ENCODE peak calls at places on chromosomes 5 and 9, in four cellular contexts. Y, T, W and I are unnamed samples.

GRCh38 chr9:131707677-131708612 is 31.9 kb downstream of the RAPGEF1 start:
- DNase-seq in Y (peak; percentile 81), T (no peak), W (no peak), I (no peak)

GRCh38 chr5:126918624-126918957 is 111.8 kb downstream of the MARCHF3 start:
- DNase-seq in T (no peak), W (no peak), Y (no peak), I (no peak)

GRCh38 chr5:126877011-126877410 is 100.1 kb downstream of the LMNB1 start:
- DNase-seq in W (no peak), T (no peak), Y (no peak), I (no peak)

GRCh38 chr9:91255327-91255726 is 106.4 kb downstream of the AUH start:
- DNase-seq in W (no peak), Y (peak; percentile 91), T (no peak), I (no peak)

GRCh38 chr9:20930836-20931235 is 100.6 kb downstream of the HACD4 start:
- DNase-seq in T (no peak), W (no peak), Y (no peak), I (no peak)

GRCh38 chr9:86352440-86353106 is 1.6 kb downstream of the TUT7 start:
- DNase-seq in T (no peak), Y (no peak), W (no peak), I (no peak)

GRCh38 chr5:82160948-82161347 is 117.2 kb downstream of the RPS23 start:
- DNase-seq in Y (no peak), T (no peak), W (no peak), I (no peak)

GRCh38 chr5:6542421-6543345 is 90.2 kb downstream of the NSUN2 start:
- DNase-seq in T (no peak), W (no peak), Y (no peak), I (no peak)

GRCh38 chr5:10729320-10730133 is 31.5 kb downstream of the DAP start:
- DNase-seq in T (no peak), W (no peak), Y (no peak), I (no peak)

GRCh38 chr5:159582756-159583523 is 252.7 kb upstream of the IL12B start:
- DNase-seq in W (no peak), Y (peak; percentile 18), T (no peak), I (no peak)

GRCh38 chr5:171630047-171630669 is 155.5 kb upstream of the SMIM23 start:
- DNase-seq in Y (peak; percentile 52), W (no peak), T (peak; percentile 31), I (no peak)

GRCh38 chr5:6046296-6046695 is 332.1 kb downstream of the MED10 start:
- DNase-seq in T (no peak), W (no peak), Y (no peak), I (no peak)

GRCh38 chr9:93229636-93230035 is 45.7 kb downstream of the WNK2 start:
- DNase-seq in T (no peak), W (no peak), Y (no peak), I (no peak)

GRCh38 chr9:76379494-76379893 is 14.7 kb downstream of the RFK start:
- DNase-seq in Y (no peak), T (no peak), W (no peak), I (no peak)

GRCh38 chr5:54881286-54882005 is 103.9 kb downstream of the ESM1 start:
- DNase-seq in W (no peak), Y (no peak), T (no peak), I (no peak)

GRCh38 chr5:103514381-103514780 is 48.2 kb downstream of the NUDT12 start:
- DNase-seq in Y (no peak), W (no peak), T (no peak), I (no peak)

GRCh38 chr5:126865299-126865698 is 88.4 kb downstream of the LMNB1 start:
- DNase-seq in T (no peak), Y (peak; percentile 86), W (no peak), I (no peak)

GRCh38 chr5:17276445-17276844 is 59.0 kb downstream of the BASP1 start:
- DNase-seq in Y (no peak), W (no peak), T (no peak), I (no peak)
- TF ChIP-seq CHD1 in Y (no peak), W (no peak), T (no peak), I (no peak)

DNA sequence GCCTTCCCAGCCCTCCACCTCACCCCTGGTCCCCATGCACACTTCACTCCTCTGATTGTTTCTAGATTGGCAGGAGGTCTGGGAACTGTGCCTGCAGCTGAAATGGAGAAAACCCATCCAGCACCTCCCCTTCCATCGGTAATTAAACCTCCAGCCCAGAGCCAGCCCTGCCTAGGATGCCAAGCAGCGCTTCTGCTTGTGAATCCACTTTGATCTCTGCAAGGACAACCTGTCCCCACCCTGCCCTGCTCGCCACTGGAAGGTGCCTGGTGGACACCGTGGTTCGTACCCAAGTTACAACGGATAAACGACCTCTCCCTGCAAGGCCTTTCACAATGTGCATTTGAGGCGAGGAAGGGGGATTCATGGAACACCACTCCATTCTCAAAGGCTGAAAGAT is 50.6 kb downstream of the IRX2 start:
- DNase-seq in W (no peak), Y (no peak), T (no peak), I (no peak)
- H3K9me3 ChIP-seq in W (no peaks in the 10 kb centered on the region), Y (peaks cover 46% of the 10 kb centered on the region), T (no peaks in the 10 kb centered on the region), I (no peaks in the 10 kb centered on the region)

DNA sequence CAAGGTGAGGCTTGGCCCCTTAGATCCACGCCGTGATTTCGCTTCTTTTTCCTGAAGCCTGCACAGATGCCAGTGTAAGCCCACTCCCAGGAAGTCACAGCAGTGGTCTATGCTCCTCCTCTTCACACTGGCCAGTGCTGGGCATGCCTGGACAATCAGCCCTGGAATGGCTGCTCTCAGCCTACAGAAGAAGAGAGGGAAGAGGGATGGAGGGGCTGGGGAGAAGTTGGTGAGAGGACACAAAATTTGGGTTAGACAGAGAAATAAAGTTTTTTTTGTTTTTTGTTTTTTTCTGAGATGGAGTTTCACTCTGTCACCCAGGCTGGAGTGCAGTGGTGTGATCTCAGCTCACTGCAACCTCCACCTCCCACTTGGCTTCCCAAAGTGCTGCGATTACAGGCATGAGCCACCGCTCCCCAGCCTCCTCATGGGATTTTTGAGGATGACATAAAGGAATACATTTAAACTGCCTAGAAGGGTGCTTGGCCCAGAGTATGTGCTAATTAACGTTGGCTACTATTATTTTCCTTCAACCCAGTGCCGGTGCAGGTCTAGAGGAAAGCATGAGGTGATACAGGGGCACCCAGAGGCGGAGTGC is 828 bp downstream of the S100Z start:
- DNase-seq in T (no peak), Y (no peak), W (no peak), I (no peak)
- TF ChIP-seq CHD1 in T (no peak), Y (no peak), W (no peak), I (no peak)

GRCh38 chr5:132142459-132142858 is 68.9 kb downstream of the CSF2 start:
- DNase-seq in Y (no peak), W (no peak), T (no peak), I (no peak)
- H3K9me3 ChIP-seq in Y (peaks cover 6% of the 10 kb centered on the region), W (peaks cover 5% of the 10 kb centered on the region), T (peaks cover 6% of the 10 kb centered on the region), I (peaks cover 19% of the 10 kb centered on the region)

DNA sequence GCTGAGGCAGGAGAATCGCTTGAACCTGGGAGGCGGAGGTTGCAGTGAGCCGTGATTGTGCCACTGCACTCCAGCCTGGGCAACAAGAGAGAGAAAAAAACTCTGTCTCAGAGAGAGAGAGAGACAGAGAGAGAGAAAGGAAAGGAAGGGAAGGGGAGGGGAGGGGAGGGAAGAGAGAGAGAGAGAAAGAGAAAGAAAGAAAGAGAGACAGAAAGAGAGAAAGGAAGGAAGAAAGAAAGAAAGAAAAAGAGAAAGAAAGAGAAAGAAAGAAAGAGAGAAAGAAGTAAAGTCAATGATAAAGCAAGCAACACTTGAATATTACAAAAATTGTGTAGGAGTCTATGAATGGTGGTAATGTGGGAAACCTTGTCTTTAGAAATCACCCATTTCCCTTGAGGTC is 133.6 kb upstream of the MSX2 start:
- DNase-seq in T (no peak), W (no peak), Y (no peak), I (no peak)
- TF ChIP-seq CHD1 in T (no peak), W (no peak), Y (no peak), I (no peak)

GRCh38 chr5:56419667-56420066 is 186.5 kb upstream of the ANKRD55 start:
- DNase-seq in Y (no peak), T (no peak), W (no peak), I (no peak)

GRCh38 chr5:56420323-56420722 is 187.2 kb upstream of the ANKRD55 start:
- DNase-seq in Y (no peak), T (no peak), W (no peak), I (no peak)

GRCh38 chr5:56426658-56427057 is 193.5 kb upstream of the ANKRD55 start:
- DNase-seq in T (no peak), W (no peak), Y (no peak), I (no peak)

DNA sequence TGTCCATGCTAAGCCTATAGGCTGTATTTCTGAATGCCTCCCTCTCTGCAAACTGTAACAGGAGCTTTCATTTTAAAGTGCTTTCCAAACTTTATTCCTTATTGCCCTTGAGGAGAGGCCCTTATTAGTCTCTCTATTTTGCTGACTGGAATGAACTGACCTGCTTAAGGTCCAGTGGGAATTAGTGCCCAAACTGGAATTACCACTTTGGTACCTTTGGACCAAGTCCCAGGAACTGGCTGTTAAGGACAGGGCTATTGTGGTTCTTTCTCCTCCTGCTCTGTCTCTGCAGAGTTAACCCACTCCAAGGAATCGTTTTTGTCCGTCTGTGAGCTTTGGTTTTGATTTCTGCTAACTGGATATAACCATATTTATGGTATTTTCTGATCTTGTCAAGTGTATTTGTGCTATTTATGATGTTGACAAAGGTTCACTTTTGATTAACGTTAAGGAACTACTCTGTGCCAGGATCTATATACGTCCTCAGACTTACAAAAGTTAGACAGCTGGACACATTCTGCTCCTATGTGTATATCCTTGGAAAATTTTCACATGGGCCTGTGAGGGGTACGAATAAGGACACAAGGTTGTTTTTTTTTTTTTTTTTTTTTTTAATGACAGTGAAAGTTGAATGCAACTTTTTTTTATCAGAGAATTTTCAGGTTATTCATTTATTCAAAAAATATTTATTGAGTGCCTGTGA is 189.1 kb upstream of the ANKRD55 start:
- DNase-seq in T (no peak), Y (no peak), W (no peak), I (no peak)
- H3K9me3 ChIP-seq in T (no peaks in the 10 kb centered on the region), Y (peaks cover 10% of the 10 kb centered on the region), W (peaks cover 5% of the 10 kb centered on the region), I (peaks cover 6% of the 10 kb centered on the region)

GRCh38 chr5:42995152-42995751 is 44.9 kb downstream of the ANXA2R start:
- DNase-seq in T (no peak), W (no peak), Y (peak; percentile 38), I (no peak)
- TF ChIP-seq CHD1 in T (no peak), W (no peak), Y (no peak), I (no peak)

DNA sequence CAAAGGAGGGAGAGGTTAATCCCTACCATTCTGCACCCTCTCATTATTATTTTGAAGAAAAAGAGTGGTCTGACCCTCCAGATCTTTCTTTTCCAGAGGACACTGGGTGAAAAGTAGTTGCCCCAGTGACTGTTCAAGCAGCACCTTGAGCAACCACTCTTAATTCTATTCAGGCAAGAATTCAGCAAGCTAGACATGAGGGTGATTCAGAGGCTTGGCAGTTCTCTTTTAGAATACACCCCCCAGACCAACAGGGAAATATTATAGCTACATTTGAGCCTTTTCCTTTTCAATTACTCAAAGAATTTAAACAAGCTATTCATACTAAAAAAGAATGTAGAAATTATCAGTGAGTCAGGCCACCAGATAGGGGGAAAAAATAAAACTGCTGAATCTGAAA is 178.3 kb downstream of the MRPS30 start:
- DNase-seq in T (no peak), W (no peak), Y (no peak), I (no peak)
- H3K9me3 ChIP-seq in T (no peaks in the 10 kb centered on the region), W (no peaks in the 10 kb centered on the region), Y (peaks cover 2% of the 10 kb centered on the region), I (peaks cover 31% of the 10 kb centered on the region)